ENCODE peak calls at places on chromosomes 4 and X, in four cellular contexts. V is A172, E is ascending aorta, W is endothelial cell. G is an unnamed sample.

GRCh38 chrX:87516716-87517115 is 886 bp upstream of the KLHL4 start:
- DNase-seq in W (no peak), E (no peak), V (peak; percentile 22), G (no peak)

GRCh38 chr4:19832388-19832787 is 419.3 kb upstream of the SLIT2 start:
- DNase-seq in E (no peak), V (no peak), W (no peak), G (no peak)

GRCh38 chrX:30065226-30065625 is 150.1 kb upstream of the MAGEB2 start:
- DNase-seq in W (no peak), E (no peak), V (peak; percentile 86), G (no peak)

GRCh38 chr4:83489711-83490326 is 4.9 kb upstream of the ABRAXAS1 start:
- DNase-seq in W (no peak), E (no peak), V (no peak), G (no peak)

GRCh38 chrX:11341274-11342256 is 48.4 kb downstream of the AMELX start:
- DNase-seq in V (peak; percentile 51), W (no peak), E (peak; percentile 83), G (peak; percentile 28)

GRCh38 chr4:37604464-37604863 is 81.7 kb downstream of the RELL1 start:
- DNase-seq in V (peak; percentile 36), E (no peak), W (no peak), G (no peak)

GRCh38 chrX:21266949-21267348 is 107.3 kb upstream of the CNKSR2 start:
- DNase-seq in W (no peak), V (no peak), E (no peak), G (no peak)

GRCh38 chr4:174467107-174467506 is 55.2 kb downstream of the HPGD start:
- DNase-seq in V (no peak), E (no peak), W (no peak), G (no peak)

GRCh38 chrX:331772-332495 is 13.3 kb upstream of the GTPBP6 start:
- DNase-seq in E (no peak), V (no peak), W (no peak), G (no peak)

GRCh38 chr4:1871471-1872021 is 353 bp downstream of the NSD2 start:
- DNase-seq in W (no peak), E (no peak), V (no peak), G (peak; percentile 65)